ENCODE peak calls at places on chromosomes 12 and 14, in ten cellular contexts. S is naive thymus-derived CD8-positive, alpha-beta T cell; J is activated CD8-positive, alpha-beta memory T cell treated with anti-CD3 and anti-CD28 coated beads, Interleukin-2, amount 10 ng/mL, durations not matched to agents 7 days and 5 days; F is left lobe of liver; W is activated naive CD8-positive, alpha-beta T cell treated with anti-CD3 and anti-CD28 coated beads, Interleukin-2, amount 10 ng/mL, durations not matched to agents 7 days and 5 days; I is natural killer cell treated with Interleukin-12 subunit alpha and Interleukin-12 subunit beta and Interleukin-15 and Interleukin-18, amount 100 ng/mL, for 72 hours; L is WTC11; U is lung; M is A549; G is activated naive CD4-positive, alpha-beta T cell treated with anti-CD3 and anti-CD28 coated beads, Interleukin-2, amount 50 U/mL, for 72 hours. Q is an unnamed sample.

GRCh38 chr12:95574799-95575452 is 23.6 kb upstream of the USP44 start:
- ATAC-seq in I (no peak), J (no peak), L (peak), U (peak), F (peak), G (no peak), W (no peak), S (no peak), M (peak), Q (no peak)

GRCh38 chr12:94071258-94071657 is 77.1 kb upstream of the PLXNC1 start:
- ATAC-seq in M (no peak), S (peak), U (no peak), W (peak), F (no peak), I (no peak), L (no peak), G (no peak), J (no peak), Q (no peak)

GRCh38 chr12:27498159-27498558 is 25.8 kb upstream of the PPFIBP1 start:
- ATAC-seq in W (peak), S (no peak), L (no peak), M (no peak), J (peak), G (peak), U (no peak), F (no peak), I (peak), Q (peak)

GRCh38 chr12:51218607-51219161 is 822 bp upstream of the POU6F1 start:
- ATAC-seq in W (no peak), I (no peak), F (peak), S (no peak), L (peak), U (no peak), G (no peak), M (peak), J (no peak), Q (no peak)

GRCh38 chr14:22491683-22492483 is 97.1 kb downstream of the DAD1 start:
- ATAC-seq in S (peak), U (no peak), W (peak), I (peak), M (no peak), J (peak), F (no peak), G (peak), L (no peak), Q (peak)

GRCh38 chr12:76024942-76025600 is 6.5 kb downstream of the PHLDA1 start:
- ATAC-seq in L (peak), G (no peak), U (no peak), I (no peak), W (no peak), J (no peak), F (no peak), M (peak), S (no peak), Q (no peak)

GRCh38 chr12:94855853-94856252 is 147.6 kb downstream of the NDUFA12 start:
- ATAC-seq in W (no peak), U (no peak), L (no peak), S (no peak), J (no peak), G (peak), M (no peak), I (no peak), F (no peak), Q (no peak)

GRCh38 chr12:11695321-11695720 is 45.8 kb downstream of the ETV6 start:
- ATAC-seq in W (no peak), M (no peak), U (no peak), F (peak), J (no peak), G (no peak), I (no peak), S (no peak), L (no peak), Q (no peak)

GRCh38 chr14:93974299-93974698 is 2.1 kb downstream of the ASB2 start:
- ATAC-seq in J (no peak), L (no peak), U (no peak), M (no peak), W (no peak), G (no peak), F (no peak), S (no peak), I (no peak), Q (no peak)

GRCh38 chr14:104171948-104172347 is 33.6 kb downstream of the KIF26A start:
- ATAC-seq in F (no peak), S (no peak), J (no peak), M (no peak), L (no peak), G (no peak), U (no peak), W (no peak), I (no peak), Q (no peak)

GRCh38 chr12:106855221-106855758 is 80.8 kb downstream of the RIC8B start:
- ATAC-seq in G (no peak), J (no peak), L (no peak), M (no peak), S (no peak), F (peak), I (no peak), W (peak), U (no peak), Q (peak)

GRCh38 chr12:96257550-96258392 is 63.6 kb downstream of the ELK3 start:
- ATAC-seq in M (no peak), F (peak), I (peak), U (no peak), G (no peak), L (no peak), S (no peak), J (no peak), W (no peak), Q (no peak)

Q was measured in activated T-helper 17 cell treated with anti-CD3 and anti-CD28 coated beads, Interleukin-2, amount 50 U/mL, for 72 hours.